ENCODE peak calls at places on chromosomes 16 and 17, in four cellular contexts. W is psoas muscle, V is Karpas-422, L is left ventricle myocardium inferior. X is an unnamed sample.

GRCh38 chr17:5809580-5810188 is 225.4 kb upstream of the NLRP1 start:
- DNase-seq in W (no peak), V (no peak), L (no peak), X (no peak)

GRCh38 chr16:87648698-87649487 is 46.6 kb downstream of the JPH3 start:
- DNase-seq in W (no peak), V (no peak), L (no peak), X (no peak)

GRCh38 chr17:74245145-74245817 is 28.8 kb upstream of the DNAI2 start:
- DNase-seq in W (no peak), V (no peak), L (no peak), X (no peak)

GRCh38 chr16:51416921-51417320 is 265.9 kb upstream of the SALL1 start:
- DNase-seq in W (no peak), V (no peak), L (no peak), X (no peak)

GRCh38 chr16:66366433-66367299 is at the start of gene CDH5:
- DNase-seq in W (peak; percentile 75), V (no peak), L (peak; percentile 77), X (no peak)

GRCh38 chr17:20935740-20936139 is 107.1 kb downstream of the USP22 start:
- DNase-seq in W (no peak), V (no peak), L (no peak), X (peak; percentile 93)

GRCh38 chr17:61400786-61401279 is 1.2 kb downstream of the TBX2 start:
- DNase-seq in W (no peak), V (no peak), L (no peak), X (no peak)

GRCh38 chr16:67517661-67518423 is 10.8 kb upstream of the RIPOR1 start:
- DNase-seq in W (no peak), V (peak; percentile 90), L (no peak), X (no peak)

GRCh38 chr16:48947371-48947713 is 334.3 kb downstream of the CBLN1 start:
- DNase-seq in W (no peak), V (no peak), L (no peak), X (no peak)

DNA sequence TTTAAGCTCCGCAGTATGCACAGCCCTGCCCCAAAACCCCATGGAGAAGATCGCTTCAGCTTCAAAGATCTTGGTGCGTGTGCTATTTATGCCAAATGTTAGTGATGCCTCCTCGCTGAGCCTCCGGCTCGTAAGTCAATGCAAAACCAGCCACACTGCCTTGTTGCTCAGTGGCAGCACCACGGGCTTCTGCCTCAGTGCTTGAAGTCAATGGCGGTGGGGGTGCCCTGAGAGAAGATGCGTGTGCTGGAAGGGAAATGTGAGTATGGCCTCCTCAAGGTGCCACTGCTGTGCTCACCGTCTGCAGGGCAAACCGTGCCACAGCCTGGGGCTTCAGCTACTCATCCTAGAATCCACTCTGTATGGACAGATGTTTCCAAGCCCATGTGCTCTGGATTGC is 121.9 kb downstream of the XYLT1 start:
- DNase-seq in W (no peak), V (no peak), L (no peak), X (no peak)
- H3K4me1 ChIP-seq in W (peaks cover 10% of the 10 kb centered on the region), V (peaks cover 34% of the 10 kb centered on the region), L (peaks cover 44% of the 10 kb centered on the region), X (no peaks in the 10 kb centered on the region)

DNA sequence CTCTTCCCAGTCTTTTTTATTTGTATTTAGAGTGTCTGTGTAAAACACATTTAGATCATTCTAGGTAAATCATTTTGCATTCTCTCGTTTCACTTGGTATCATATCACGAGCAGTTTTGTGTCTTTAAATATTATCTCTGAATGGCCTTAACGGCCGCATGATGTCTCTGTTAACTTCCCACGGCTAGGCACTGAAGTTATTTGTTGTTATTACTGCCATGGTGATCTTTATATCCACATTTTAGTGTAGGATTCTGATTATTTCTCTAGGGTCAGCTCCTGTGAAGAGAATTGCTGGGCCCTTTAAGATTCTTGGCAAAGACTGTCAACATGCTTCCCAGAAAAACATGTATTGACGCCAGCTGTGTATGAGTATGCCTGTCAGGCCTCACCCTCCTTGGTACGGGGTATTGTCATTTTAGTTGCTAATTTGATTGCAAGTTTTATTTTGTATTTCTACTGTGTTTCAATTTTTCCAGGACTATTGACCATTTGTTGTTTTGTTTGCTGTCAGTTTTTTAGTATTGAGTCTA is 263.5 kb downstream of the SNX29 start:
- DNase-seq in W (no peak), V (no peak), L (no peak), X (no peak)
- H3K4me1 ChIP-seq in W (peaks cover 14% of the 10 kb centered on the region), V (no peaks in the 10 kb centered on the region), L (peaks cover 35% of the 10 kb centered on the region), X (peaks cover 4% of the 10 kb centered on the region)

GRCh38 chr16:64920211-64920610 is 201.7 kb downstream of the CDH11 start:
- DNase-seq in W (no peak), V (no peak), L (no peak), X (no peak)
- H3K4me1 ChIP-seq in W (no peaks in the 10 kb centered on the region), V (no peaks in the 10 kb centered on the region), L (no peaks in the 10 kb centered on the region), X (no peaks in the 10 kb centered on the region)

DNA sequence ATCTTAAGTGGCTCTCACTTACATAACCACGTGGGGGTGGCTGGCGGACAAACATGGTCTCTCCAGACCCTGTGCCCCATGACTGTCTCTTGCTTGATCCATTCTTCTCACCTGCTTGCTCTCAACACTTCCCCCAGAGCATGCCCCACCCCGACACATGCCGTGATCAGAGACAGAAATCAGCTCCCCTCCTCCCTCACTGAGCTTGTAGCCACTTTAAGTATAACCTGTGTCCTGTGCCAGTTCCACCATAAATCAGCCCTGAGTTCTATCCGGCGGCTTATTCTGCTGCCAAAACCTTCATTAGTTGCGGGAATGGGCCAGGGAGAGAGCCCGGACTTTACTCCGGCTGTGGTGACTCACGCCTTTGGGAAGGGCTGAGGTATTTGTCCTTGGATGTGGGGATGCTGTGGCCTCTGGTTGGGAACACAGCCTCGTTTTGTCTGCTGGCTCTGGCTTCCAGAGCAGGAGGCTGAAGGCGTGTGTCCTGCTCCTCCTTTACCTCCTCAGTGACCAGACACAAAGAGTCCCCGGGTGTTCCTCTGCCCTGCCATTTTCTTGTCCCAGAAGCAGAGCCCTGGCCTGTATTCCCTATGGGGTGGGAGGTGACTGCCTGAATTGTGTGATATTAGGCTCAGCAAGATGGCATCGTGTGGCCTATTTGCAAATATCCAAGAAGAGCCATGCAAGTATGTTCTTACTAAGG is 21.1 kb downstream of the ANKRD40 start:
- DNase-seq in W (peak; percentile 83), V (no peak), L (no peak), X (peak; percentile 40)
- H3K4me1 ChIP-seq in W (peaks cover 17% of the 10 kb centered on the region), V (no peaks in the 10 kb centered on the region), L (peaks cover 26% of the 10 kb centered on the region), X (peaks cover 5% of the 10 kb centered on the region)

GRCh38 chr17:49870298-49870697 is 22.4 kb upstream of the TAC4 start:
- DNase-seq in W (no peak), V (no peak), L (no peak), X (no peak)
- H3K4me1 ChIP-seq in W (no peaks in the 10 kb centered on the region), V (no peaks in the 10 kb centered on the region), L (no peaks in the 10 kb centered on the region), X (no peaks in the 10 kb centered on the region)

GRCh38 chr17:50194441-50195195 is 6.8 kb downstream of the COL1A1 start:
- DNase-seq in W (no peak), V (no peak), L (no peak), X (no peak)
- H3K4me1 ChIP-seq in W (no peaks in the 10 kb centered on the region), V (no peaks in the 10 kb centered on the region), L (peaks cover 26% of the 10 kb centered on the region), X (peaks cover 5% of the 10 kb centered on the region)

X was measured in foreskin keratinocyte.